ENCODE peak calls at places on chromosomes 5 and 9, in six cellular contexts. H is upper lobe of right lung, G is ovary, F is MM.1S, J is stomach, L is cardiac muscle cell. Z is an unnamed sample. For H3K4me1, the result is how much of the 10 kb centered on the place peaks cover.

GRCh38 chr5:5156461-5157082 is 16.4 kb downstream of the ADAMTS16 start:
- DNase-seq in H (no peak), G (no peak), F (no peak), J (no peak), L (no peak), Z (no peak)

GRCh38 chr5:170490381-170490780 is 13.4 kb upstream of the KCNIP1 start:
- DNase-seq in H (no peak), G (no peak), F (no peak), J (no peak), L (no peak), Z (no peak)

GRCh38 chr9:87875839-87876545 is 6.7 kb upstream of the SPATA31E1 start:
- DNase-seq in H (no peak), G (no peak), F (no peak), J (no peak), L (no peak), Z (no peak)

GRCh38 chr5:31864015-31864414 is 225.1 kb downstream of the PDZD2 start:
- DNase-seq in H (no peak), G (no peak), F (no peak), J (no peak), L (no peak), Z (peak)

GRCh38 chr5:151051931-151052608 is 28.8 kb downstream of the TNIP1 start:
- DNase-seq in H (no peak), G (no peak), F (no peak), J (no peak), L (no peak), Z (no peak)

GRCh38 chr9:113742471-113742870 is 133.6 kb upstream of the ZNF618 start:
- DNase-seq in H (no peak), G (no peak), F (no peak), J (no peak), L (no peak), Z (no peak)

GRCh38 chr5:126552614-126553013 is 42.4 kb downstream of the ALDH7A1 start:
- DNase-seq in H (no peak), G (no peak), F (no peak), J (no peak), L (no peak), Z (no peak)

GRCh38 chr5:160492565-160492964 is 70.9 kb downstream of the PTTG1 start:
- DNase-seq in H (no peak), G (no peak), F (no peak), J (no peak), L (no peak), Z (no peak)

GRCh38 chr5:52504584-52505240 is 283.0 kb upstream of the ITGA1 start:
- DNase-seq in H (no peak), G (no peak), F (peak), J (no peak), L (peak), Z (no peak)

GRCh38 chr9:7180247-7180646 is 422.5 kb downstream of the KDM4C start:
- DNase-seq in H (no peak), G (no peak), F (no peak), J (no peak), L (no peak), Z (no peak)

GRCh38 chr5:7329712-7330111 is 66.2 kb upstream of the ADCY2 start:
- DNase-seq in H (no peak), G (no peak), F (no peak), J (no peak), L (no peak), Z (no peak)

GRCh38 chr5:65625743-65626142 is 916 bp downstream of the SHLD3 start:
- DNase-seq in H (no peak), G (no peak), F (no peak), J (no peak), L (no peak), Z (no peak)

GRCh38 chr5:111635151-111635945 is 121.6 kb downstream of the NREP start:
- DNase-seq in H (no peak), G (no peak), F (no peak), J (peak), L (no peak), Z (no peak)

GRCh38 chr5:173645897-173646574 is 29.6 kb upstream of the BOD1 start:
- DNase-seq in H (no peak), G (no peak), F (no peak), J (no peak), L (no peak), Z (no peak)

GRCh38 chr5:54942064-54942778 is 43.2 kb downstream of the ESM1 start:
- DNase-seq in H (no peak), G (no peak), F (no peak), J (no peak), L (no peak), Z (no peak)

GRCh38 chr9:88218721-88219120 is 80.4 kb upstream of the SPATA31C2 start:
- DNase-seq in H (no peak), G (no peak), F (no peak), J (no peak), L (no peak), Z (no peak)

GRCh38 chr9:136231478-136232297 is 13.9 kb downstream of the QSOX2 start:
- DNase-seq in H (no peak), G (no peak), F (no peak), J (no peak), L (no peak), Z (no peak)

GRCh38 chr9:70607926-70608325 is 193.5 kb upstream of the KLF9 start:
- DNase-seq in H (no peak), G (no peak), F (no peak), J (no peak), L (no peak), Z (no peak)

GRCh38 chr5:108251350-108251749 is 130.5 kb downstream of the FBXL17 start:
- DNase-seq in H (no peak), G (no peak), F (no peak), J (no peak), L (no peak), Z (no peak)

DNA sequence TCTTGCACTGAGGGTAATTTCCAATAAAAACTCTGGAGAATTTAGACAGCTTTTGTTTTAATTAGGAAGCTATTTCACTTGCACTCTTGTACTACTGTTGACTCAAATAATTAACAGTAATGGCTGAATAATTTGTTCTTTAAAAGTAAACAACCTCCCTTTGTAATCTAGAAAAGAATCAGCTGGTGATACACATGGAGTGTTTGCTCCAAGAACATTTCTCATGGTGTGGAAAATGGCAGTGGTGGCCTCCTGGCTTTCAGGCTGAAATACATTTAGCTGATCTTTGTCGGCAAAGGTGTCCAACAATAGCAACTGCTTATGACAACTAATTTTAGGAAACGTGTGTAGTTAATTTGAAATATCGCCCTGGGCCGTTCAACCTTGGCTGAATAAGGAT is 129.3 kb downstream of the C9orf152 start:
- DNase-seq in H (no peak), G (no peak), F (no peak), J (no peak), L (no peak), Z (no peak)
- H3K4me1 ChIP-seq in H (under half), G (under half), F (under half), J (under half), L (under half), Z (under half)

GRCh38 chr5:149581192-149581861 is at the start of gene ARHGEF37:
- DNase-seq in H (peak), G (peak), F (no peak), J (peak), L (peak), Z (peak)

GRCh38 chr5:149583394-149583793 is 2.1 kb downstream of the ARHGEF37 start:
- DNase-seq in H (no peak), G (no peak), F (no peak), J (peak), L (no peak), Z (no peak)

GRCh38 chr5:149584106-149584505 is 2.8 kb downstream of the ARHGEF37 start:
- DNase-seq in H (no peak), G (no peak), F (no peak), J (no peak), L (no peak), Z (no peak)

GRCh38 chr5:149580808-149581191 is 498 bp upstream of the ARHGEF37 start:
- DNase-seq in H (no peak), G (no peak), F (peak), J (no peak), L (no peak), Z (no peak)

GRCh38 chr5:149581931-149582768 is 852 bp downstream of the ARHGEF37 start:
- DNase-seq in H (no peak), G (no peak), F (no peak), J (peak), L (peak), Z (no peak)
- H3K4me3 ChIP-seq in H (peak), G (peak), F (no peak), J (peak), L (no peak), Z (no peak)

GRCh38 chr5:124736111-124736813 is 10.2 kb downstream of the ZNF608 start:
- DNase-seq in H (no peak), G (no peak), F (no peak), J (no peak), L (no peak), Z (no peak)
- H3K4me1 ChIP-seq in H (under half), G (under half), F (under half), J (half or more), L (half or more), Z (under half)

GRCh38 chr5:1272201-1272600 is 22.7 kb downstream of the TERT start:
- DNase-seq in H (no peak), G (no peak), F (no peak), J (no peak), L (no peak), Z (no peak)
- H3K4me3 ChIP-seq in H (no peak), G (no peak), F (no peak), J (no peak), L (no peak), Z (no peak)

GRCh38 chr5:132421442-132421841 is 51.9 kb downstream of the SLC22A5 start:
- DNase-seq in H (no peak), G (no peak), F (no peak), J (no peak), L (no peak), Z (no peak)
- H3K4me1 ChIP-seq in H (half or more), G (under half), F (half or more), J (half or more), L (under half), Z (half or more)

DNA sequence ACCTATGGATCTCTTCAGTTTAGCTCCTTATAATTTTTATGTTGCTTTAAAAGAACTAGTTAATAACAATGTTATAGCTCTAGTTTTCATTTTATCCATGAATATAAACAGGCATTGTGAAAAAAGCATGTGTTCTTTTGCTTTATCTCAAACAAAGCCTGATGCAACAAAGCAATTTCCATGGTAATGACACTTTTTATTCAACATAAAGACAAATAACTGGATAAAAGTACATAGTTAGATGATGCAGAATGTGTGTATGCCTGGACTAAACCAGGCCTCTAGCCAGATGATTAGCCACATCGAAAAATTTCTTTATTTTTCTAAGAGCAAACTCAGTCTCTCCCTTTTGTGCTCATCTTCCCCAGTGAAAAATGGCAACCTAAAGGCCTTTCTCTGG is 125.6 kb upstream of the TARS1 start:
- DNase-seq in H (no peak), G (no peak), F (no peak), J (no peak), L (no peak), Z (no peak)
- H3K4me3 ChIP-seq in H (no peak), G (no peak), F (no peak), J (no peak), L (no peak), Z (no peak)

DNA sequence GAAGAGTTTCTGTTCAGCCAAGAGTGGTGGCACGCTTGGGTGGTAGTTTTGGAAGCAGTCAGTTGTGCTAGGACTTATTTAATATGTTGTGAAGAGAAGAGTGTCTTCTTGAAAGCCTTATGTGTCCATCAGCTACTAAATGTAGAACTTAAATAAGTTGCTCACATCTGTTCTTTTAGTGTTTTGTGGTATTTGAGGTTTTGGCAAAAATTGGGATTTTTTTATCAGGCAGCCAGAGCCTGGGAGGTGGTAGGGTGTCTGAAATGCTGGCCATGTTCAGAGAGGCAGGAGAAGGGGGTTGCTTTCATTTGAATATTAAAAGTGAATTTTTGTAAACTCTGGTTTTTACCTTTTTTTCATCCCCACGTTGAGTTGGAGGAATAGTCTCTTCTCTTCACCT is 24.2 kb upstream of the ZBTB34 start:
- DNase-seq in H (no peak), G (no peak), F (no peak), J (no peak), L (no peak), Z (no peak)
- H3K4me1 ChIP-seq in H (under half), G (under half), F (under half), J (under half), L (under half), Z (under half)

Z was measured in adrenal gland.